ENCODE peak calls at places on chromosomes 16 and 17, in eight cellular contexts. One of them, this sample, is unnamed.

GRCh38 chr16:54519161-54519685 is 232.6 kb upstream of the IRX3 start:
- DNase-seq in AG09309: no peak
- DNase-seq in AG09319: no peak
- DNase-seq in ascending aorta: no peak
- DNase-seq in HFFc6: no peak
- DNase-seq in spleen: no peak
- DNase-seq in colonic mucosa: no peak
- DNase-seq in glutamatergic neuron: no peak
- DNase-seq in this sample: no peak

GRCh38 chr17:27529230-27529796 is 73.1 kb downstream of the KSR1 start:
- DNase-seq in AG09319: no peak
- DNase-seq in AG09309: no peak
- DNase-seq in ascending aorta: no peak
- DNase-seq in glutamatergic neuron: no peak
- DNase-seq in spleen: peak; percentile 83
- DNase-seq in HFFc6: no peak
- DNase-seq in colonic mucosa: no peak
- DNase-seq in this sample: no peak

GRCh38 chr17:83155128-83156081 is 76.0 kb downstream of the METRNL start:
- DNase-seq in spleen: peak; percentile 54
- DNase-seq in AG09309: peak; percentile 99
- DNase-seq in HFFc6: peak; percentile 95
- DNase-seq in AG09319: peak; percentile 97
- DNase-seq in glutamatergic neuron: no peak
- DNase-seq in colonic mucosa: no peak
- DNase-seq in ascending aorta: peak; percentile 81
- DNase-seq in this sample: peak; percentile 42

GRCh38 chr17:79324219-79324618 is 249.6 kb downstream of the ENGASE start:
- DNase-seq in AG09319: no peak
- DNase-seq in AG09309: no peak
- DNase-seq in glutamatergic neuron: no peak
- DNase-seq in ascending aorta: no peak
- DNase-seq in HFFc6: no peak
- DNase-seq in colonic mucosa: no peak
- DNase-seq in spleen: no peak
- DNase-seq in this sample: no peak

GRCh38 chr16:14050297-14051027 is 20.7 kb upstream of the MRTFB start:
- DNase-seq in AG09319: no peak
- DNase-seq in HFFc6: no peak
- DNase-seq in ascending aorta: peak; percentile 24
- DNase-seq in spleen: no peak
- DNase-seq in colonic mucosa: no peak
- DNase-seq in AG09309: no peak
- DNase-seq in glutamatergic neuron: no peak
- DNase-seq in this sample: no peak

GRCh38 chr17:81952792-81953228 is 5.8 kb upstream of the MYADML2 start:
- DNase-seq in colonic mucosa: no peak
- DNase-seq in ascending aorta: no peak
- DNase-seq in spleen: no peak
- DNase-seq in HFFc6: no peak
- DNase-seq in AG09309: no peak
- DNase-seq in AG09319: no peak
- DNase-seq in glutamatergic neuron: no peak
- DNase-seq in this sample: no peak

GRCh38 chr16:9415588-9415987 is 324.1 kb downstream of the HAPSTR1 start:
- DNase-seq in AG09309: no peak
- DNase-seq in AG09319: no peak
- DNase-seq in colonic mucosa: no peak
- DNase-seq in spleen: no peak
- DNase-seq in HFFc6: no peak
- DNase-seq in glutamatergic neuron: no peak
- DNase-seq in ascending aorta: no peak
- DNase-seq in this sample: no peak

GRCh38 chr17:67578058-67578457 is 139.7 kb upstream of the NOL11 start:
- DNase-seq in ascending aorta: no peak
- DNase-seq in HFFc6: no peak
- DNase-seq in AG09309: no peak
- DNase-seq in AG09319: no peak
- DNase-seq in glutamatergic neuron: no peak
- DNase-seq in colonic mucosa: no peak
- DNase-seq in spleen: no peak
- DNase-seq in this sample: no peak

GRCh38 chr17:14461131-14461530 is 160.2 kb downstream of the HS3ST3B1 start:
- DNase-seq in spleen: no peak
- DNase-seq in ascending aorta: no peak
- DNase-seq in AG09319: no peak
- DNase-seq in AG09309: no peak
- DNase-seq in HFFc6: no peak
- DNase-seq in glutamatergic neuron: no peak
- DNase-seq in colonic mucosa: no peak
- DNase-seq in this sample: no peak

GRCh38 chr17:67392111-67392510 is 15.0 kb downstream of the PITPNC1 start:
- DNase-seq in colonic mucosa: no peak
- DNase-seq in HFFc6: no peak
- DNase-seq in spleen: no peak
- DNase-seq in glutamatergic neuron: no peak
- DNase-seq in AG09319: no peak
- DNase-seq in AG09309: no peak
- DNase-seq in ascending aorta: peak; percentile 2
- DNase-seq in this sample: no peak

GRCh38 chr17:48328457-48328856 is 101.6 kb downstream of the SKAP1 start:
- DNase-seq in ascending aorta: no peak
- DNase-seq in AG09319: no peak
- DNase-seq in spleen: no peak
- DNase-seq in glutamatergic neuron: no peak
- DNase-seq in colonic mucosa: no peak
- DNase-seq in HFFc6: no peak
- DNase-seq in AG09309: no peak
- DNase-seq in this sample: no peak

GRCh38 chr17:66549312-66549705 is 246.9 kb downstream of the PRKCA start:
- DNase-seq in HFFc6: peak; percentile 66
- DNase-seq in spleen: no peak
- DNase-seq in AG09309: peak; percentile 86
- DNase-seq in ascending aorta: no peak
- DNase-seq in glutamatergic neuron: no peak
- DNase-seq in colonic mucosa: no peak
- DNase-seq in AG09319: peak; percentile 60
- DNase-seq in this sample: no peak

GRCh38 chr17:14748036-14748715 is 447.3 kb downstream of the HS3ST3B1 start:
- DNase-seq in AG09309: no peak
- DNase-seq in HFFc6: no peak
- DNase-seq in spleen: peak; percentile 75
- DNase-seq in colonic mucosa: no peak
- DNase-seq in glutamatergic neuron: no peak
- DNase-seq in ascending aorta: no peak
- DNase-seq in AG09319: no peak
- DNase-seq in this sample: no peak

GRCh38 chr17:46139365-46140210 is 53.6 kb downstream of the KANSL1 start:
- DNase-seq in AG09309: no peak
- DNase-seq in HFFc6: no peak
- DNase-seq in ascending aorta: no peak
- DNase-seq in AG09319: no peak
- DNase-seq in colonic mucosa: no peak
- DNase-seq in spleen: no peak
- DNase-seq in glutamatergic neuron: no peak
- DNase-seq in this sample: no peak

GRCh38 chr16:87496101-87496801 is 3.4 kb upstream of the ZCCHC14 start:
- DNase-seq in HFFc6: no peak
- DNase-seq in ascending aorta: no peak
- DNase-seq in glutamatergic neuron: no peak
- DNase-seq in AG09309: no peak
- DNase-seq in AG09319: no peak
- DNase-seq in colonic mucosa: no peak
- DNase-seq in spleen: no peak
- DNase-seq in this sample: no peak

GRCh38 chr17:74097461-74098131 is 105.9 kb upstream of the RPL38 start:
- DNase-seq in spleen: no peak
- DNase-seq in colonic mucosa: no peak
- DNase-seq in AG09319: no peak
- DNase-seq in HFFc6: no peak
- DNase-seq in glutamatergic neuron: no peak
- DNase-seq in ascending aorta: no peak
- DNase-seq in AG09309: no peak
- DNase-seq in this sample: no peak

GRCh38 chr17:82810644-82811430 is 29.0 kb downstream of the ZNF750 start:
- DNase-seq in ascending aorta: no peak
- DNase-seq in glutamatergic neuron: peak; percentile 65
- DNase-seq in AG09319: no peak
- DNase-seq in colonic mucosa: no peak
- DNase-seq in AG09309: no peak
- DNase-seq in spleen: no peak
- DNase-seq in HFFc6: no peak
- DNase-seq in this sample: no peak

GRCh38 chr16:86527366-86527765 is 17.0 kb downstream of the FOXF1 start:
- DNase-seq in AG09309: no peak
- DNase-seq in spleen: no peak
- DNase-seq in HFFc6: no peak
- DNase-seq in ascending aorta: no peak
- DNase-seq in glutamatergic neuron: no peak
- DNase-seq in AG09319: no peak
- DNase-seq in colonic mucosa: no peak
- DNase-seq in this sample: no peak

GRCh38 chr17:70780031-70780430 is 610.7 kb downstream of the KCNJ2 start:
- DNase-seq in AG09319: no peak
- DNase-seq in ascending aorta: no peak
- DNase-seq in colonic mucosa: no peak
- DNase-seq in spleen: no peak
- DNase-seq in AG09309: no peak
- DNase-seq in glutamatergic neuron: no peak
- DNase-seq in HFFc6: no peak
- DNase-seq in this sample: no peak

GRCh38 chr17:33686171-33686570 is 393.1 kb upstream of the ASIC2 start:
- DNase-seq in AG09309: no peak
- DNase-seq in spleen: no peak
- DNase-seq in AG09319: no peak
- DNase-seq in colonic mucosa: peak; percentile 21
- DNase-seq in HFFc6: no peak
- DNase-seq in glutamatergic neuron: peak; percentile 34
- DNase-seq in ascending aorta: no peak
- DNase-seq in this sample: no peak
- TF ChIP-seq CTCF in AG09309: no peak
- TF ChIP-seq CTCF in spleen: peak; percentile 30
- TF ChIP-seq CTCF in AG09319: peak; percentile 11
- TF ChIP-seq CTCF in colonic mucosa: no peak
- TF ChIP-seq CTCF in HFFc6: peak; percentile 39
- TF ChIP-seq CTCF in glutamatergic neuron: peak; percentile 64
- TF ChIP-seq CTCF in ascending aorta: no peak
- TF ChIP-seq CTCF in this sample: no peak

GRCh38 chr16:84183911-84184310 is 2.9 kb downstream of the TAF1C start:
- DNase-seq in glutamatergic neuron: no peak
- DNase-seq in colonic mucosa: no peak
- DNase-seq in spleen: no peak
- DNase-seq in ascending aorta: no peak
- DNase-seq in AG09319: no peak
- DNase-seq in HFFc6: no peak
- DNase-seq in AG09309: no peak
- DNase-seq in this sample: no peak
- TF ChIP-seq CTCF in glutamatergic neuron: no peak
- TF ChIP-seq CTCF in colonic mucosa: no peak
- TF ChIP-seq CTCF in spleen: peak; percentile 45
- TF ChIP-seq CTCF in ascending aorta: no peak
- TF ChIP-seq CTCF in AG09319: peak; percentile 11
- TF ChIP-seq CTCF in HFFc6: no peak
- TF ChIP-seq CTCF in AG09309: peak; percentile 38
- TF ChIP-seq CTCF in this sample: no peak

DNA sequence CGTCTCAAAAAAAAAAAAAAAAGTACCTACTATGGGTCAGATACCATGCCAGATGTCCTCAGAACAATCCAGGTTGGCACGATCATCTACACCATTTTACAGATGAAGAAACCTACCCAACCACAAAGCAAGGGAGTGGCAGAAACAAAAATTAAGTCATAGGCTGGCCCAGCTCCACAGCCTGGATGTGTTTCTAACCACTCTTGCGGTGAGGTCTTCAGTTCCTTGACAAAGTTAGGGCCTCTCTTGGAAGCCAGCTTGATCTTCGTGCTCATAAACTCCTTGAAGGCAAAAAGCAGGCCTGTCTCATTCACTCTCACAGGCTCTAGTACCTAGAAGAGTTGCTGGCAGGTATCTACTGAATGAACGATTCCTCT is 6.2 kb downstream of the GGA2 start:
- DNase-seq in spleen: no peak
- DNase-seq in HFFc6: no peak
- DNase-seq in AG09309: peak; percentile 53
- DNase-seq in colonic mucosa: no peak
- DNase-seq in AG09319: no peak
- DNase-seq in ascending aorta: peak; percentile 74
- DNase-seq in glutamatergic neuron: no peak
- DNase-seq in this sample: no peak
- TF ChIP-seq CTCF in spleen: no peak
- TF ChIP-seq CTCF in HFFc6: no peak
- TF ChIP-seq CTCF in AG09309: no peak
- TF ChIP-seq CTCF in colonic mucosa: no peak
- TF ChIP-seq CTCF in AG09319: no peak
- TF ChIP-seq CTCF in ascending aorta: no peak
- TF ChIP-seq CTCF in glutamatergic neuron: no peak
- TF ChIP-seq CTCF in this sample: no peak

GRCh38 chr16:1964506-1965471 is at the start of gene RPS2:
- DNase-seq in spleen: peak; percentile 99
- DNase-seq in HFFc6: peak; percentile 99
- DNase-seq in ascending aorta: peak; percentile 100
- DNase-seq in AG09309: peak; percentile 94
- DNase-seq in glutamatergic neuron: peak; percentile 98
- DNase-seq in colonic mucosa: peak; percentile 99
- DNase-seq in AG09319: peak; percentile 99
- DNase-seq in this sample: peak; percentile 95
- TF ChIP-seq CTCF in spleen: peak; percentile 41
- TF ChIP-seq CTCF in HFFc6: no peak
- TF ChIP-seq CTCF in ascending aorta: no peak
- TF ChIP-seq CTCF in AG09309: no peak
- TF ChIP-seq CTCF in glutamatergic neuron: no peak
- TF ChIP-seq CTCF in colonic mucosa: no peak
- TF ChIP-seq CTCF in AG09319: no peak
- TF ChIP-seq CTCF in this sample: no peak

GRCh38 chr17:77399319-77399959 is 258.7 kb downstream of the SEC14L1 start:
- DNase-seq in colonic mucosa: no peak
- DNase-seq in ascending aorta: no peak
- DNase-seq in spleen: no peak
- DNase-seq in AG09319: no peak
- DNase-seq in glutamatergic neuron: no peak
- DNase-seq in AG09309: no peak
- DNase-seq in HFFc6: no peak
- DNase-seq in this sample: no peak

GRCh38 chr17:77402159-77402731 is 261.5 kb downstream of the SEC14L1 start:
- DNase-seq in colonic mucosa: no peak
- DNase-seq in glutamatergic neuron: no peak
- DNase-seq in AG09319: no peak
- DNase-seq in spleen: no peak
- DNase-seq in AG09309: no peak
- DNase-seq in ascending aorta: no peak
- DNase-seq in HFFc6: no peak
- DNase-seq in this sample: no peak

GRCh38 chr17:77398274-77398673 is 257.5 kb downstream of the SEC14L1 start:
- DNase-seq in colonic mucosa: no peak
- DNase-seq in spleen: no peak
- DNase-seq in AG09319: no peak
- DNase-seq in HFFc6: no peak
- DNase-seq in ascending aorta: no peak
- DNase-seq in glutamatergic neuron: no peak
- DNase-seq in AG09309: no peak
- DNase-seq in this sample: no peak

GRCh38 chr17:77403854-77404253 is 263.1 kb downstream of the SEC14L1 start:
- DNase-seq in colonic mucosa: no peak
- DNase-seq in ascending aorta: no peak
- DNase-seq in AG09319: no peak
- DNase-seq in HFFc6: no peak
- DNase-seq in AG09309: no peak
- DNase-seq in glutamatergic neuron: no peak
- DNase-seq in spleen: no peak
- DNase-seq in this sample: no peak

GRCh38 chr17:77400445-77400870 is 259.7 kb downstream of the SEC14L1 start:
- DNase-seq in glutamatergic neuron: peak; percentile 65
- DNase-seq in spleen: peak; percentile 92
- DNase-seq in HFFc6: no peak
- DNase-seq in AG09319: no peak
- DNase-seq in colonic mucosa: no peak
- DNase-seq in AG09309: no peak
- DNase-seq in ascending aorta: no peak
- DNase-seq in this sample: no peak
- TF ChIP-seq CTCF in glutamatergic neuron: peak; percentile 15
- TF ChIP-seq CTCF in spleen: peak; percentile 78
- TF ChIP-seq CTCF in HFFc6: peak; percentile 63
- TF ChIP-seq CTCF in AG09319: peak; percentile 49
- TF ChIP-seq CTCF in colonic mucosa: no peak
- TF ChIP-seq CTCF in AG09309: no peak
- TF ChIP-seq CTCF in ascending aorta: peak; percentile 58
- TF ChIP-seq CTCF in this sample: no peak

This sample was measured in omental fat pad.